ENCODE peak calls at places on chromosomes 3 and 15, in eight cellular contexts. O is BE2C, G is neuronal stem cell, T is MM.1S, M is fibroblast of the aortic adventitia, H is adipocyte, F is mammary epithelial cell, J is cardiac fibroblast. L is an unnamed sample.
A peak's percentile ranks its signal among the peaks of the same experiment; 100 is the strongest.

GRCh38 chr3:122676759-122677158 is 3.9 kb upstream of the PARP14 start:
- DNase-seq in O (no peak), G (no peak), T (no peak), M (peak; percentile 25), H (peak; percentile 41), F (no peak), J (peak; percentile 41), L (peak; percentile 34)

GRCh38 chr3:22887664-22888291 is 315.3 kb upstream of the UBE2E2 start:
- DNase-seq in O (no peak), G (no peak), T (peak; percentile 52), M (peak; percentile 25), H (peak; percentile 48), F (peak; percentile 8), J (peak; percentile 45), L (peak; percentile 15)

GRCh38 chr15:45338417-45338816 is 39.9 kb downstream of the GATM start:
- DNase-seq in O (no peak), G (no peak), T (no peak), M (no peak), H (no peak), F (no peak), J (no peak), L (no peak)

GRCh38 chr15:34119291-34119690 is 17.4 kb downstream of the PGBD4 start:
- DNase-seq in O (no peak), G (no peak), T (no peak), M (peak; percentile 28), H (no peak), F (peak; percentile 6), J (peak; percentile 20), L (peak; percentile 77)

GRCh38 chr3:99774467-99774866 is 43.2 kb upstream of the CMSS1 start:
- DNase-seq in O (no peak), G (no peak), T (no peak), M (peak; percentile 86), H (peak; percentile 81), F (peak; percentile 93), J (peak; percentile 66), L (peak; percentile 66)

GRCh38 chr3:195746346-195746745 is 25.6 kb downstream of the MUC20 start:
- DNase-seq in O (no peak), G (no peak), T (no peak), M (no peak), H (no peak), F (no peak), J (no peak), L (no peak)

GRCh38 chr3:135145581-135145980 is 350.5 kb downstream of the EPHB1 start:
- DNase-seq in O (no peak), G (no peak), T (no peak), M (peak; percentile 8), H (no peak), F (no peak), J (no peak), L (no peak)

GRCh38 chr3:73623996-73624362 is 762 bp downstream of the PDZRN3 start:
- DNase-seq in O (peak; percentile 79), G (no peak), T (no peak), M (peak; percentile 70), H (peak; percentile 86), F (peak; percentile 52), J (peak; percentile 73), L (peak; percentile 59)

GRCh38 chr3:44960387-44961026 is 15.5 kb downstream of the ZDHHC3 start:
- DNase-seq in O (no peak), G (no peak), T (no peak), M (peak; percentile 29), H (no peak), F (peak; percentile 54), J (no peak), L (no peak)

DNA sequence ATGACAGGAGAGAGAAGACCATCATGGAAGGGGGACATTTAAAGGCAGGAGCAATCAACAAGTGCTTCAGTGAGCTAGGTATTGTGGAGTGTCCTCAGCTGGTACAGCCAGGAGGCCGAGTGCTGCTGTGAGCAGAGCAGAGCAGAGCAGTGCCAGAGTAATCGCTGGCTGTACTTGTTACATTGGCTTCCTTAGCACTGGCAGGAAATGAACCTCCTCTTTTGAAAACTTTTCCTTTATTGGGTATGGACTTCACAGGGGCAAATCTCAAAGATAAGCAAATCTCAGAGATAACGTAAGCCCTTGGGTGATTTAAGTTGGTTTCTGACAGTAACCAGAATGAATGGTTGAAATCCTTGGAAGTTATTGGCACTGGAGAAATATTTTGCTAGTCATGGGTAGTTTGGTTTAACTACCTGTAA is 2.1 kb downstream of the SH3GL3 start:
- DNase-seq in O (no peak), G (no peak), T (no peak), M (no peak), H (no peak), F (no peak), J (no peak), L (no peak)
- H3K4me3 ChIP-seq in O (no peak overlapping the region), G (no peak overlapping the region), T (no peak overlapping the region), M (no peak overlapping the region), H (no peak overlapping the region), F (no peak overlapping the region), J (no peak overlapping the region), L (no peak overlapping the region)

DNA sequence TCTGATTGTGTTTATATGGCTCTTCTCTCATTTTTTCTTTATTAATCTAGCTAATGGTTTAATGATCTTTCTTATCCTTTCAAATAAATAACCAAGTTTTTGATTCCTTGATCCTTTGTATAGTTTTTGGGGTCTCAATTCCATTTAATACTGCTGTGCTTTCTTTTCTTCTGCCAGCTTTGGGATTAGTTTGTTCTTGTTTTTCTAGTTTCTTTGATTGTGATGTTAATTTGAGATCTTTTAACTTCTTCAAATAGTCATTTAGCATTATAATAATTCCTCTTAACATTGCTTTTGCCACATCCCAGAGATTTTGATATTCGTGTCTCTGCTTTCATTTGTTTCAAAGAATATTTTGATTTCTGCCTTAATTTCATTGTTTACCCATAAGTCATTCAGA is 1126.6 kb downstream of the NAALADL2 start:
- DNase-seq in O (no peak), G (no peak), T (no peak), M (no peak), H (no peak), F (no peak), J (no peak), L (no peak)
- H3K4me3 ChIP-seq in O (no peak overlapping the region), G (no peak overlapping the region), T (no peak overlapping the region), M (no peak overlapping the region), H (no peak overlapping the region), F (no peak overlapping the region), J (no peak overlapping the region), L (no peak overlapping the region)

GRCh38 chr3:185549651-185550111 is 2.7 kb downstream of the LIPH start:
- DNase-seq in O (no peak), G (no peak), T (no peak), M (peak; percentile 74), H (peak; percentile 56), F (no peak), J (peak; percentile 67), L (peak; percentile 17)

GRCh38 chr3:185555101-185555501 is 2.7 kb upstream of the LIPH start:
- DNase-seq in O (no peak), G (no peak), T (no peak), M (no peak), H (no peak), F (no peak), J (no peak), L (no peak)

GRCh38 chr3:185549111-185549510 is 3.3 kb downstream of the LIPH start:
- DNase-seq in O (no peak), G (no peak), T (no peak), M (peak; percentile 100), H (peak; percentile 94), F (peak; percentile 96), J (peak; percentile 99), L (peak; percentile 82)

GRCh38 chr3:185555948-185556347 is 3.6 kb upstream of the LIPH start:
- DNase-seq in O (no peak), G (no peak), T (no peak), M (no peak), H (no peak), F (no peak), J (peak; percentile 16), L (no peak)

GRCh38 chr3:185552358-185552877 is at the start of gene LIPH:
- DNase-seq in O (no peak), G (no peak), T (no peak), M (peak; percentile 18), H (peak; percentile 27), F (peak; percentile 66), J (peak; percentile 32), L (peak; percentile 32)
- H3K4me3 ChIP-seq in O (no peak within 1 kb of the TSS), G (no peak within 1 kb of the TSS), T (no peak within 1 kb of the TSS), M (no peak within 1 kb of the TSS), H (peak within 1 kb of the TSS; percentile 55), F (no peak within 1 kb of the TSS), J (no peak within 1 kb of the TSS), L (no peak within 1 kb of the TSS)

GRCh38 chr3:46350262-46350565 is 3.7 kb upstream of the CCR2 start:
- DNase-seq in O (no peak), G (no peak), T (peak; percentile 97), M (no peak), H (no peak), F (no peak), J (no peak), L (no peak)
- H3K4me3 ChIP-seq in O (no peak overlapping the region), G (no peak overlapping the region), T (peak overlapping the region; percentile 28), M (no peak overlapping the region), H (no peak overlapping the region), F (no peak overlapping the region), J (no peak overlapping the region), L (no peak overlapping the region)

DNA sequence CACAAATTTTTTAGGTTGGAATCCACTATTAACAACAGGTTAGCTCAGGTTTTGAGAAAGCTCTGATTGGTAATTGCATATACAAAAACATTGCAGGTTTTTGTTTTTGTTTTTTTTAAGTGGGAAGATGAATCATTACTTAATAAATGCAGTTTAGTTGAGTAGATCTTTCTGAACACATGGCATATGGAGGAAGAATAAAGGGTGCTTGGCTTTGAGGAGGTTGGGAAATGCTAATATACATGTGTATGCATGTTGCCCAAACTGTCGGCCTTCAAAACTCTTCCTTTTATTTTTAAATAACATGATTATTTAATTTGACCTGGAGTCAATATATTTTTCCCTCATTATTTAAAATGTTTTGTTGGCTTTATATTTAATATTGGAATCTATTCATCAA is 32.8 kb downstream of the ZBTB38 start:
- DNase-seq in O (no peak), G (no peak), T (peak; percentile 36), M (peak; percentile 19), H (peak; percentile 20), F (no peak), J (no peak), L (peak; percentile 43)
- H3K4me3 ChIP-seq in O (no peak overlapping the region), G (no peak overlapping the region), T (peak overlapping the region; percentile 81), M (no peak overlapping the region), H (no peak overlapping the region), F (no peak overlapping the region), J (no peak overlapping the region), L (no peak overlapping the region)